ENCODE peak calls at places on chromosomes 1 and 21, in five cellular contexts. I is stomach, X is transverse colon, E is heart left ventricle, W is breast epithelium. C is an unnamed sample.

GRCh38 chr1:247386695-247387094 is 29.3 kb upstream of the NLRP3 start:
- DNase-seq in I (no peak), W (no peak), X (no peak), E (no peak), C (no peak)

GRCh38 chr1:22691354-22691753 is 19.3 kb upstream of the EPHB2 start:
- DNase-seq in I (no peak), E (no peak), X (no peak), W (no peak), C (no peak)

GRCh38 chr21:45386728-45387371 is 18.1 kb upstream of the COL18A1 start:
- DNase-seq in I (no peak), W (peak; percentile 48), E (peak; percentile 58), X (no peak), C (no peak)

GRCh38 chr21:36120304-36120902 is 14.5 kb upstream of the CBR3 start:
- DNase-seq in I (no peak), E (peak; percentile 53), W (no peak), X (no peak), C (no peak)

GRCh38 chr1:198929111-198929604 is 290.3 kb downstream of the PTPRC start:
- DNase-seq in E (no peak), W (no peak), X (no peak), I (no peak), C (no peak)

GRCh38 chr1:162716123-162716522 is 74.4 kb upstream of the HSD17B7 start:
- DNase-seq in X (no peak), I (no peak), E (no peak), W (no peak), C (no peak)

GRCh38 chr21:33217168-33217567 is 12.6 kb upstream of the IFNAR2 start:
- DNase-seq in I (no peak), X (no peak), W (no peak), E (no peak), C (no peak)

GRCh38 chr1:84300501-84300900 is 1.0 kb upstream of the SAMD13 start:
- DNase-seq in E (no peak), W (no peak), I (no peak), X (no peak), C (no peak)

DNA sequence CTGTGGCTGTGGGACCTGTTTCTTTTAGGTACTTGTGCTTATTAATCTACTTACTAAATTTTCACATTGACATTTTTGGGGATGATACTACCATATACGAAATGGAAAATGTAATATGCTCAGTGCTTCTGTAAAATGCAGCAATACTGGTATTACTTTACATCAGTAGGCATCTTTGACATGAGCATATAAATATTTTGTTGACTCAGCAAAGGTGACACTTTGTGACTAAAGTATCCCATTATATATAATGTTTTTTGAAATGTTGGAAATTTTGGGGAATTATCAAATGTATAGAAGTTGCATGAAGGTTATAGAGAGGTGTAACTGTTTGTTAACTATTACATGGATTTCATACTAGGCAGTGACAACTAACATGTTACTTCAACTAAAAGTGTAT is 2.3 kb upstream of the FAM177B start:
- DNase-seq in I (no peak), X (no peak), W (no peak), E (no peak), C (no peak)
- TF ChIP-seq POLR2A in I (no peak), X (no peak), W (no peak), E (no peak), C (no peak)

DNA sequence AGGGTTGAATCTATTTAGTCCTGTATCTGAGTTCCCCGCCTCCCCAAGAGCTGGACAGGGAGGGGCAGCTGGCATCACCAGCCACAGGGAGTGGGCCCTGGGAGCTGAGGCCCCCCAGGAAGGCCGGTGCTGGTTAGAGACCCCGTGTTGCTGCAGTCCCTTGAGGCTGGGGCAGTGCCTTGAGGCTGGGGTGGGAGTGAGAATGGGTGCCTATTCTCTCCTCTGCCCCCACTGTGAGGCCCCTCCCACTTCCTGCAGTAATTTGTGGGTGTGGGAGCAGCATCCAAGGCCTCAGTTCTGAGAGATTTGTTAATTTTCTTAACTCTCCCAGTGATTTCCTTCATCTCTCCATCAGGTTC is 2.5 kb upstream of the TRAPPC3 start:
- DNase-seq in W (no peak), I (no peak), E (peak; percentile 48), X (peak; percentile 61), C (no peak)
- TF ChIP-seq POLR2A in W (no peak), I (no peak), E (no peak), X (no peak), C (no peak)

GRCh38 chr1:151059342-151060240 is at the start of gene CDC42SE1:
- DNase-seq in X (peak; percentile 86), E (peak; percentile 89), W (peak; percentile 58), I (peak; percentile 83), C (peak; percentile 91)
- TF ChIP-seq POLR2A in X (peak; percentile 95), E (peak; percentile 52), W (peak; percentile 76), I (peak; percentile 57), C (peak; percentile 92)

DNA sequence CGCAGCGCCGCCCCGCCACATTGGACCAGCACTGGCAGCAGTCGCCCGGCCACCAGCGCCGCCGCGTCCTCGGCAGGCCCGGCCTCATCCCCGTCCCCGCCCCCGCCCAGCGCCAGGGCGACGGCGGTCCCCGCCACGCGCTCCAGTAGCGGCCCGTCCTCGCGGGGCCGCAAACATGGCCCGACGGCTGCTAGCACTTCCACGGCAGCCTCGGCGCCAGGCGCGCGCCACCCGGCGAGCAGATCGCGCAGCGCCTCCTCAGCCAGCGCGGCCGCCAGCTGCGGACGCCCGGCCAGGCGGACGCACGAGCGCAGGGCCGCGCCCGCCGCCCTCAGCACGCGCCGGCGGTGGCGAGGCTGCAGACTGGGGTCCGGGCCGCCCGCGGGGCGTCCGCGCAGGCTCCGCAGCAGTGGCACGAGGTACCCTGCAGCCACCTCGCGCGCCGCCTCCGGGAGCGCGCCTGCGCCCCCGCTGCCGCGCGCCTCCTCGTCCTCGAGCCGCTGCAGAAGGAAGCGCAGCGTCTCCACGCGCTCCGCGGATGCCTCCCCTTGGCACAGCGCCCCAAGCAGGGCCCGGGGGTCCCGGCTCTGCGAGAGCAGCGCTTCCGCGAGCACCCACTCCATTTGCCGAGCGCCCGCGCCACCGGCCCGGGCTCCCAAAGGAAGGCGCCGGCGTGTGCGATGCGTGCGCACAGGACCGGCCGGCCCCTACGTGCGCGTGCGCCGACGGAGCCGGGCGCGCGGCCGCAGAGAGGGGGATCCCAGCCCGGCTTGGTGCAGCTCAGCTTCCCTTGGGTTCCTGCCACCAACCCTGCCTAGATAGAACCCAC is at the start of gene TARBP1:
- DNase-seq in X (peak; percentile 73), E (peak; percentile 70), W (peak; percentile 45), I (peak; percentile 70), C (peak; percentile 84)
- TF ChIP-seq POLR2A in X (peak; percentile 64), E (no peak), W (no peak), I (no peak), C (peak; percentile 76)

GRCh38 chr1:25037174-25038074 is 107.3 kb upstream of the RUNX3 start:
- DNase-seq in X (peak; percentile 47), E (peak; percentile 29), I (no peak), W (no peak), C (peak; percentile 73)

GRCh38 chr1:25041869-25042268 is 111.8 kb upstream of the RUNX3 start:
- DNase-seq in X (no peak), E (no peak), W (peak; percentile 35), I (no peak), C (no peak)

GRCh38 chr1:25040122-25040685 is 110.1 kb upstream of the RUNX3 start:
- DNase-seq in I (no peak), X (no peak), E (no peak), W (no peak), C (no peak)

GRCh38 chr1:25038699-25039098 is 108.6 kb upstream of the RUNX3 start:
- DNase-seq in W (no peak), X (no peak), E (no peak), I (no peak), C (no peak)

GRCh38 chr1:25039229-25039628 is 109.2 kb upstream of the RUNX3 start:
- DNase-seq in E (no peak), I (no peak), X (no peak), W (no peak), C (no peak)
- TF ChIP-seq POLR2A in E (no peak), I (no peak), X (no peak), W (no peak), C (no peak)

GRCh38 chr1:181091322-181092040 is 3.0 kb downstream of the IER5 start:
- DNase-seq in W (no peak), I (no peak), E (no peak), X (no peak), C (no peak)
- TF ChIP-seq POLR2A in W (no peak), I (no peak), E (no peak), X (no peak), C (no peak)

DNA sequence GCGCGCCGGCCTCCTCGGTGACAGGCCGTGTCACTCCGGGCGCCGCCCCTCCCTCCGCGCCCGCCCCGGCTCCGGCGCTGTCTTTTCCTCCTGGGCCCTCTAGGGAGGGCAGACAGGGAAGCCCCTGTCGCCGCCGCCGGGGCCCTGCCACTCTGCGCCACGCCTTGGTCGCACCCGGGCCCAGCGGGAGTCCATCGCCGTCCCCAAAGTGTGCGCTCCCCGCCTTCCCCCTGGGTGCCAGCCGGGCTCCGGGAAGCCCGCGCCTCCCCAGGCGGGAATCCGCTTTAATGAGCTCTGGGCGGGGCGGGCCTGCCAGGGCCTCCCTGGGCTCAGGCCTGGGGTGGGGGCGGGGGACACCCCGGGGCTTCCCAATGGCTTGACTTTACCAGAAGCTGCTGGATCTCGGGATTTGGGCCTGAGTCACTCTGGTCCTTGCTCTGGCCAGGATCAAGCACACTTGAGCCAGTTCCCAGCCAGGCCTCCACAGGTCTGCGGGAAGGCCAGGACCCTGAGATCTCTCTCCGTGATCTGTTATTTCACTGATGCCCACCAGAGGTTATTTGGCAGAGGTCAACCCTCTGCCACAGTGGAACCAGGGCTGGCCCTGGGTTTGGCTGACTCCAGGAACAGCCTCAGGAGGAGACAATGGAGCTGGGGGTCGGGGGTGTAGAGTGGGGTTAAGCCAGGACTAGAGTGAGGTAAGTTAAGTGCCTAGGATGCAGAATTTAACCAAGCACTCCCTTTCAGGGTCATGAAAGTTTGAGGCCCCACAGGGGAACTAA is 178.4 kb upstream of the EDN2 start:
- DNase-seq in X (peak; percentile 24), E (peak; percentile 77), I (no peak), W (peak; percentile 55), C (peak; percentile 54)
- TF ChIP-seq POLR2A in X (no peak), E (no peak), I (no peak), W (no peak), C (peak; percentile 38)

GRCh38 chr1:222546091-222546490 is 1.8 kb downstream of the HHIPL2 start:
- DNase-seq in W (no peak), X (no peak), I (no peak), E (no peak), C (no peak)

GRCh38 chr1:222547260-222547614 is 667 bp downstream of the HHIPL2 start:
- DNase-seq in X (no peak), E (no peak), W (no peak), I (no peak), C (no peak)

GRCh38 chr1:222547944-222548671 is at the start of gene HHIPL2:
- DNase-seq in I (no peak), E (no peak), X (no peak), W (no peak), C (no peak)

GRCh38 chr1:222543817-222544216 is 4.1 kb downstream of the HHIPL2 start:
- DNase-seq in E (no peak), W (no peak), X (no peak), I (no peak), C (no peak)

DNA sequence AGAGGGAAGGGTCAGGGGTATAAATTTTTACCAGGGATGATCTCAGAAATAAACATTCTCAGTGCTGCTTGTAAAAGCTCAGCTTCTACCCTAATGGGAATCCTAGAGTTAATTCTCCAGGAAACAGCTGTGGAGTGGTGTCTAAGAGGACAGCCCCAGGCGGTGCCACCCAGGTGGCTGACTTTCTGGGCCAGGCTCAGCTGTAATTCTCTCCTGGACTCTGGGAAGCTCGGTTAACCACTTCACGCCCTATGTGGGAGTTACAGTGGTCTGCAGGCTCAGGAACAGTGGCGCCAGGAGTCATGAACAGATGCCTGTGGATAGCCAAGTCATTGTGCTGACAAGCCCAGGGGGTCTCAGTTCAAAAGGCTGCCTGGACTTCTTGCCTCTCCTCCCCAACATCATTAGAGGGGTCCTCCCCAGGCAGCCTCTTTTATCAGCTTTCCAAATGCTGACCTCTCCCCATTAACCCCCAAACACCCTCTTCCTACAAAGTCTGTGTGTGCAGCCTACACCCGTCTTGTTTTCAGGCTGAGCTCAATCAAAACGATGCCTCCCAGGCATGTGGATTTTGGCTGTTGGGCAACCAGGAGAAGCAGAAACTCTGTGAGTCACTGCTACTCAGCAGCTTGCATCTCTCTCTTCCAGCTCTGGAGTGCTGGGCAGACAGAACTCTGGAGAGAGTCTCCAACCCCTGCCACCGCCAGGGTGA is 1.2 kb downstream of the HHIPL2 start:
- DNase-seq in W (no peak), E (no peak), I (no peak), X (no peak), C (no peak)
- TF ChIP-seq POLR2A in W (no peak), E (no peak), I (no peak), X (no peak), C (no peak)

C was measured in GM12892.